ENCODE peak calls at places on chromosomes 7 and 10, in six cellular contexts. One of them, this sample, is unnamed.

GRCh38 chr10:71835671-71836593 is 15.1 kb downstream of the PSAP start:
- DNase-seq in vagina: no peak
- DNase-seq in heart right ventricle: peak
- DNase-seq in fibroblast of the aortic adventitia: peak
- DNase-seq in brain microvascular endothelial cell: peak
- DNase-seq in fibroblast of lung: peak
- DNase-seq in this sample: peak

GRCh38 chr7:120405652-120406051 is 132.7 kb downstream of the KCND2 start:
- DNase-seq in vagina: no peak
- DNase-seq in heart right ventricle: no peak
- DNase-seq in fibroblast of the aortic adventitia: no peak
- DNase-seq in brain microvascular endothelial cell: no peak
- DNase-seq in fibroblast of lung: no peak
- DNase-seq in this sample: no peak

GRCh38 chr7:149496642-149497391 is 792 bp downstream of the ZNF746 start:
- DNase-seq in vagina: no peak
- DNase-seq in heart right ventricle: peak
- DNase-seq in fibroblast of the aortic adventitia: peak
- DNase-seq in brain microvascular endothelial cell: peak
- DNase-seq in fibroblast of lung: peak
- DNase-seq in this sample: no peak

GRCh38 chr7:33722383-33723096 is 182.8 kb upstream of the BMPER start:
- DNase-seq in vagina: no peak
- DNase-seq in heart right ventricle: no peak
- DNase-seq in fibroblast of the aortic adventitia: peak
- DNase-seq in brain microvascular endothelial cell: peak
- DNase-seq in fibroblast of lung: peak
- DNase-seq in this sample: no peak

GRCh38 chr7:132519936-132520335 is 56.3 kb downstream of the PLXNA4 start:
- DNase-seq in vagina: no peak
- DNase-seq in heart right ventricle: no peak
- DNase-seq in fibroblast of the aortic adventitia: peak
- DNase-seq in brain microvascular endothelial cell: no peak
- DNase-seq in fibroblast of lung: no peak
- DNase-seq in this sample: no peak

GRCh38 chr10:49225218-49225876 is 37.2 kb upstream of the TMEM273 start:
- DNase-seq in vagina: no peak
- DNase-seq in heart right ventricle: peak
- DNase-seq in fibroblast of the aortic adventitia: no peak
- DNase-seq in brain microvascular endothelial cell: no peak
- DNase-seq in fibroblast of lung: no peak
- DNase-seq in this sample: no peak

GRCh38 chr7:27156508-27156898 is at the start of gene HOXA7:
- DNase-seq in vagina: no peak
- DNase-seq in heart right ventricle: no peak
- DNase-seq in fibroblast of the aortic adventitia: no peak
- DNase-seq in brain microvascular endothelial cell: no peak
- DNase-seq in fibroblast of lung: peak
- DNase-seq in this sample: no peak

GRCh38 chr10:96368971-96369370 is 10.2 kb upstream of the OPALIN start:
- DNase-seq in vagina: no peak
- DNase-seq in heart right ventricle: no peak
- DNase-seq in fibroblast of the aortic adventitia: no peak
- DNase-seq in brain microvascular endothelial cell: no peak
- DNase-seq in fibroblast of lung: no peak
- DNase-seq in this sample: no peak

GRCh38 chr7:92717982-92718716 is 118.2 kb downstream of the CDK6 start:
- DNase-seq in vagina: no peak
- DNase-seq in heart right ventricle: peak
- DNase-seq in fibroblast of the aortic adventitia: peak
- DNase-seq in brain microvascular endothelial cell: peak
- DNase-seq in fibroblast of lung: peak
- DNase-seq in this sample: no peak

GRCh38 chr10:24488631-24489030 is 235.1 kb downstream of the ARHGAP21 start:
- DNase-seq in vagina: no peak
- DNase-seq in heart right ventricle: no peak
- DNase-seq in fibroblast of the aortic adventitia: no peak
- DNase-seq in brain microvascular endothelial cell: no peak
- DNase-seq in fibroblast of lung: no peak
- DNase-seq in this sample: no peak

GRCh38 chr10:122796796-122797195 is 48.9 kb downstream of the CUZD1 start:
- DNase-seq in vagina: no peak
- DNase-seq in heart right ventricle: no peak
- DNase-seq in fibroblast of the aortic adventitia: no peak
- DNase-seq in brain microvascular endothelial cell: no peak
- DNase-seq in fibroblast of lung: no peak
- DNase-seq in this sample: no peak

GRCh38 chr7:53094827-53095226 is 59.4 kb downstream of the POM121L12 start:
- DNase-seq in vagina: no peak
- DNase-seq in heart right ventricle: no peak
- DNase-seq in fibroblast of the aortic adventitia: peak
- DNase-seq in brain microvascular endothelial cell: no peak
- DNase-seq in fibroblast of lung: no peak
- DNase-seq in this sample: no peak

GRCh38 chr7:71457881-71458590 is 326.1 kb downstream of the GALNT17 start:
- DNase-seq in vagina: no peak
- DNase-seq in heart right ventricle: no peak
- DNase-seq in fibroblast of the aortic adventitia: no peak
- DNase-seq in brain microvascular endothelial cell: no peak
- DNase-seq in fibroblast of lung: no peak
- DNase-seq in this sample: no peak

GRCh38 chr10:77926566-77927342 is at the start of gene DLG5:
- DNase-seq in vagina: no peak
- DNase-seq in heart right ventricle: peak
- DNase-seq in fibroblast of the aortic adventitia: peak
- DNase-seq in brain microvascular endothelial cell: no peak
- DNase-seq in fibroblast of lung: peak
- DNase-seq in this sample: no peak

GRCh38 chr7:125436220-125436619 is 506.6 kb upstream of the POT1 start:
- DNase-seq in vagina: no peak
- DNase-seq in heart right ventricle: no peak
- DNase-seq in fibroblast of the aortic adventitia: no peak
- DNase-seq in brain microvascular endothelial cell: no peak
- DNase-seq in fibroblast of lung: no peak
- DNase-seq in this sample: no peak

DNA sequence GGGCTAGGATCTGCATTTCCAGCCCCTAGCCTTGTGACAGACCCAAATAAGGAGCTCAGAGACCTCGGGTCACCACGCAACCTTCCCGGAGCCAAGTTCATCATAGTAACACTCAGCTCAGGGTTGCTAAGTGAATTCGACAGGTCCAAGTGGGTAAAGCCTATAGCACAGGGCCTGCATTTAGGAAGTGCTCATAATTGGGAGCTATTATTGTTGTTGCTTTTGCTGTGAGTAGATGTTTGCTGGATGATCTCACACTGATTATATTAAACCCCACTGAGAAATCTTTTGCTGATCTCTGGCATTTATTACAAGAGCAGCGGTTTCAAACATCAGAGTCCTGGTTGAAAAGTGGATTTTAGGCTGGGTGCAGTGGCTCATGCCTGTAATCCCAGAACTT is 20.3 kb upstream of the SAR1A start:
- DNase-seq in vagina: no peak
- DNase-seq in heart right ventricle: no peak
- DNase-seq in fibroblast of the aortic adventitia: peak
- DNase-seq in brain microvascular endothelial cell: no peak
- DNase-seq in fibroblast of lung: peak
- DNase-seq in this sample: no peak
- H3K4me3 ChIP-seq in vagina: no peak
- H3K4me3 ChIP-seq in heart right ventricle: no peak
- H3K4me3 ChIP-seq in fibroblast of the aortic adventitia: no peak
- H3K4me3 ChIP-seq in brain microvascular endothelial cell: no peak
- H3K4me3 ChIP-seq in fibroblast of lung: no peak
- H3K4me3 ChIP-seq in this sample: no peak

GRCh38 chr7:42385912-42386311 is 148.9 kb upstream of the GLI3 start:
- DNase-seq in vagina: no peak
- DNase-seq in heart right ventricle: no peak
- DNase-seq in fibroblast of the aortic adventitia: no peak
- DNase-seq in brain microvascular endothelial cell: no peak
- DNase-seq in fibroblast of lung: no peak
- DNase-seq in this sample: no peak
- TF ChIP-seq CTCF in vagina: no peak
- TF ChIP-seq CTCF in heart right ventricle: no peak
- TF ChIP-seq CTCF in fibroblast of the aortic adventitia: peak
- TF ChIP-seq CTCF in brain microvascular endothelial cell: peak
- TF ChIP-seq CTCF in fibroblast of lung: peak
- TF ChIP-seq CTCF in this sample: no peak

GRCh38 chr10:128209862-128210214 is 83.6 kb upstream of the MKI67 start:
- DNase-seq in vagina: no peak
- DNase-seq in heart right ventricle: no peak
- DNase-seq in fibroblast of the aortic adventitia: no peak
- DNase-seq in brain microvascular endothelial cell: no peak
- DNase-seq in fibroblast of lung: no peak
- DNase-seq in this sample: no peak
- H3K4me3 ChIP-seq in vagina: peak
- H3K4me3 ChIP-seq in heart right ventricle: peak
- H3K4me3 ChIP-seq in fibroblast of the aortic adventitia: peak
- H3K4me3 ChIP-seq in brain microvascular endothelial cell: no peak
- H3K4me3 ChIP-seq in fibroblast of lung: no peak
- H3K4me3 ChIP-seq in this sample: no peak

DNA sequence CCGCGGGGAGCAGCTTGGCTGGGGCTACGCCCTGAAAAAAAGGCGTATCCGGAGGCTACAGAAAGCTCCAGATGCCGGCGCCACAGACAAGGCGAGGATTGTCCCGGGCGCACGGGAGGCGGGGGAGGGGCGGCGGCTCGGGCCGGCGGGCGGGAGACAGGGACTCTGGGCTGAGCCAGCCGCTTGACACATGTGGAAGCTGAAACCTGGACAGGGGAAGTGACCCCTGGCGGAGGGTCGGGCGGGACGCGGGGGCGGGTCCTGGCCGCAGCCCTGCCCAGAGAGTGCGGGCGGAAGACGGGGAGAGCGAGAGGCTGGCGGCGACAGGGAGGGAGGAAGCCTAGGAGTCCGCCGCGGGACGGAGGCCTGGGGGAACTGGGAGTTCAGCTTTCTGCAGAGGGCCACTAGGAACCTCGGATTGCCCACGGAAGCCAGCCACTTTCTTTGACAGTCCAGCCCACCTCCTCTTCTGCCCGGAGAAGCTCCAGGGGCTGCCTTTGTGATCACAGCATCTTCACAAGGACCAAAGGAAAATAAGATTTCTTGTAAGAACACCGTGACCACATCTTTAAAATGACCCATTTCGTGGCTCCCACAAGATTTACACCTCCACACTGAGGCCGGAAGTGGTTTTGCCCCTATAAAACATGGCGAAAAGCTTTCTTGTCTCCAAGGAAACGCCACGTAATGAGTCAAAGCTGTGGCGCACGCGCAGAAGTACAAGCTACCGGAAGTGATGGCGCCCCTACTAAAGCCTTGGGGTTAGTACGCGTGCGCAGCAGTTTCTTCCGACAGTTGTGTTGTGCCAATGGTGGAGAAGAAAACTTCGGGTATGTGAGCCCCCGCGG is at the start of the genes PLOD3 and ZNHIT1:
- DNase-seq in vagina: peak
- DNase-seq in heart right ventricle: peak
- DNase-seq in fibroblast of the aortic adventitia: peak
- DNase-seq in brain microvascular endothelial cell: peak
- DNase-seq in fibroblast of lung: peak
- DNase-seq in this sample: peak
- TF ChIP-seq CTCF in vagina: no peak
- TF ChIP-seq CTCF in heart right ventricle: peak
- TF ChIP-seq CTCF in fibroblast of the aortic adventitia: peak
- TF ChIP-seq CTCF in brain microvascular endothelial cell: peak
- TF ChIP-seq CTCF in fibroblast of lung: no peak
- TF ChIP-seq CTCF in this sample: peak

DNA sequence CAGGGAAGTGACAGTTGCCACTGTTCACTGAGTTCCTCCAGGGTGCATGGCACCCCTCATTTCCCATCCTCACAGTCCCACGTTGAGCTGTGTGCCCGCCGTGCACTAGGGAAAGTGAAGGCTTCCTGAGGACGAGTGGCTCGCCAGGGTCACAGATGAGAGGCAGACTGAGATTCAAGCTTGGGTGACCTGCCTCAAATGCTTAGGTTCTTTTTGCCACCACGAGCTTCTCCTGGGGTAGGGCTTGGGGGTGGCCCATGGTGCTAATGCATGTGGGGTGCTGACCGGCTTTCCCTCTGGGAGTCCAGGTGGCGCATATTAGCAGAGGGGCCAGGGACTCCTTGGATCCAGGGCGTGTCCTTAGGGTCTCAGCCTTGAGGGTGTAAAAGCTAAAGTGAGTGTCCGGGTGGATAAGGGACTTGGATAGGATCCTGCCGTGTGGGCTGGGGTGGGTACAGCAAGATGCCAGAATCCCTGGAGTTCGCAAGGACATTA is 1.9 kb downstream of the CALHM2 start:
- DNase-seq in vagina: no peak
- DNase-seq in heart right ventricle: no peak
- DNase-seq in fibroblast of the aortic adventitia: no peak
- DNase-seq in brain microvascular endothelial cell: no peak
- DNase-seq in fibroblast of lung: no peak
- DNase-seq in this sample: no peak
- H3K4me3 ChIP-seq in vagina: peak
- H3K4me3 ChIP-seq in heart right ventricle: peak
- H3K4me3 ChIP-seq in fibroblast of the aortic adventitia: peak
- H3K4me3 ChIP-seq in brain microvascular endothelial cell: no peak
- H3K4me3 ChIP-seq in fibroblast of lung: peak
- H3K4me3 ChIP-seq in this sample: peak

GRCh38 chr10:89003344-89003743 is 12.7 kb downstream of the FAS start:
- DNase-seq in vagina: no peak
- DNase-seq in heart right ventricle: no peak
- DNase-seq in fibroblast of the aortic adventitia: peak
- DNase-seq in brain microvascular endothelial cell: no peak
- DNase-seq in fibroblast of lung: no peak
- DNase-seq in this sample: no peak
- TF ChIP-seq CTCF in vagina: no peak
- TF ChIP-seq CTCF in heart right ventricle: no peak
- TF ChIP-seq CTCF in fibroblast of the aortic adventitia: no peak
- TF ChIP-seq CTCF in brain microvascular endothelial cell: no peak
- TF ChIP-seq CTCF in fibroblast of lung: no peak
- TF ChIP-seq CTCF in this sample: no peak

This sample was measured in AG04449.